ENCODE peak calls at places on chromosomes 7 and 10, in ten cellular contexts. Z, C, G, M, V, Q, L, S, R and F are unnamed samples.

GRCh38 chr7:12228024-12228423 is 16.9 kb downstream of the TMEM106B start:
- DNase-seq in Z (no peak), C (no peak), G (no peak), M (no peak), V (no peak), Q (no peak), L (no peak), S (no peak), R (no peak), F (no peak)

GRCh38 chr7:127937066-127937680 is 94.1 kb downstream of the LRRC4 start:
- DNase-seq in Z (peak), C (no peak), G (no peak), M (no peak), V (no peak), Q (no peak), L (no peak), S (no peak), R (no peak), F (no peak)

GRCh38 chr7:90736968-90737939 is 141.1 kb downstream of the CDK14 start:
- DNase-seq in Z (no peak), C (peak), G (no peak), M (peak), V (peak), Q (no peak), L (no peak), S (no peak), R (no peak), F (no peak)

GRCh38 chr7:22387583-22387982 is 30.6 kb upstream of the RAPGEF5 start:
- DNase-seq in Z (no peak), C (peak), G (no peak), M (no peak), V (peak), Q (no peak), L (no peak), S (peak), R (no peak), F (peak)

GRCh38 chr10:97314677-97315076 is 4.4 kb upstream of the FRAT1 start:
- DNase-seq in Z (no peak), C (peak), G (no peak), M (no peak), V (no peak), Q (no peak), L (no peak), S (no peak), R (no peak), F (no peak)

GRCh38 chr7:157627033-157627432 is 290.2 kb downstream of the DNAJB6 start:
- DNase-seq in Z (no peak), C (no peak), G (no peak), M (no peak), V (no peak), Q (no peak), L (no peak), S (no peak), R (no peak), F (no peak)

GRCh38 chr7:129315916-129316315 is 91.1 kb downstream of the AHCYL2 start:
- DNase-seq in Z (no peak), C (no peak), G (no peak), M (no peak), V (no peak), Q (peak), L (no peak), S (no peak), R (no peak), F (no peak)

GRCh38 chr7:158271646-158272045 is 316.0 kb downstream of the PTPRN2 start:
- DNase-seq in Z (no peak), C (no peak), G (no peak), M (no peak), V (no peak), Q (no peak), L (no peak), S (no peak), R (no peak), F (no peak)

GRCh38 chr10:26737730-26738129 is 40.2 kb downstream of the PDSS1 start:
- DNase-seq in Z (no peak), C (peak), G (no peak), M (peak), V (no peak), Q (no peak), L (no peak), S (no peak), R (no peak), F (no peak)